ENCODE peak calls at places on chromosomes 16 and 17, in seven cellular contexts. R, O, P, N, B, H and Z are unnamed samples.

GRCh38 chr16:21263640-21264211 is 14.4 kb downstream of the CRYM start:
- DNase-seq in R (peak; percentile 38), B (no peak), N (peak; percentile 59), H (peak; percentile 67), O (no peak), P (no peak), Z (no peak)

GRCh38 chr16:10665166-10665565 is 29.6 kb downstream of the TEKT5 start:
- DNase-seq in N (no peak), P (no peak), O (no peak), B (no peak), H (no peak), R (no peak), Z (no peak)

GRCh38 chr16:74271879-74272278 is 24.7 kb upstream of the PSMD7 start:
- DNase-seq in B (no peak), O (no peak), N (no peak), H (no peak), R (no peak), P (no peak), Z (no peak)

GRCh38 chr17:21174186-21174585 is 39.8 kb downstream of the TMEM11 start:
- DNase-seq in N (no peak), R (no peak), B (no peak), P (no peak), O (no peak), H (no peak), Z (no peak)

GRCh38 chr17:42568341-42569111 is 1.6 kb downstream of the MLX start:
- DNase-seq in O (no peak), P (no peak), H (no peak), B (no peak), R (no peak), N (no peak), Z (no peak)

GRCh38 chr16:87380875-87381274 is 2.7 kb downstream of the FBXO31 start:
- DNase-seq in P (no peak), R (no peak), H (peak; percentile 79), O (no peak), N (no peak), B (no peak), Z (no peak)

GRCh38 chr17:81397314-81398169 is 2.3 kb downstream of the BAHCC1 start:
- DNase-seq in H (no peak), O (no peak), B (no peak), N (no peak), R (peak; percentile 58), P (no peak), Z (no peak)

GRCh38 chr16:19583665-19584300 is 28.3 kb downstream of the VPS35L start:
- DNase-seq in O (no peak), R (peak; percentile 18), B (no peak), N (peak; percentile 10), H (peak; percentile 56), P (no peak), Z (no peak)

GRCh38 chr16:13441675-13442074 is 478.3 kb upstream of the ERCC4 start:
- DNase-seq in N (no peak), H (peak; percentile 81), O (no peak), P (no peak), B (no peak), R (no peak), Z (no peak)

GRCh38 chr16:79769320-79770243 is 169.0 kb upstream of the MAF start:
- DNase-seq in P (no peak), B (no peak), N (no peak), R (no peak), O (no peak), H (no peak), Z (no peak)

GRCh38 chr16:27748868-27749546 is 199.1 kb downstream of the KATNIP start:
- DNase-seq in O (no peak), B (no peak), P (no peak), H (peak; percentile 45), R (peak; percentile 4), N (peak; percentile 37), Z (no peak)

GRCh38 chr17:62064791-62065563 is at the start of gene MED13:
- DNase-seq in B (peak; percentile 50), N (peak; percentile 39), P (peak; percentile 16), H (peak; percentile 54), O (peak; percentile 59), R (peak; percentile 22), Z (peak; percentile 92)

GRCh38 chr17:20184977-20185619 is 175.9 kb downstream of the SPECC1 start:
- DNase-seq in H (no peak), B (no peak), R (no peak), N (no peak), O (no peak), P (no peak), Z (no peak)

GRCh38 chr16:71360378-71360777 is 1.9 kb downstream of the CALB2 start:
- DNase-seq in B (peak; percentile 52), O (no peak), P (no peak), R (no peak), N (no peak), H (no peak), Z (no peak)

GRCh38 chr17:19551148-19551547 is 17.5 kb downstream of the SLC47A1 start:
- DNase-seq in R (no peak), P (no peak), O (no peak), N (no peak), B (no peak), H (no peak), Z (no peak)

GRCh38 chr16:19898924-19899604 is 14.4 kb upstream of the GPRC5B start:
- DNase-seq in B (no peak), H (peak; percentile 63), O (peak; percentile 9), P (no peak), N (peak; percentile 48), R (peak; percentile 60), Z (no peak)

GRCh38 chr16:75532142-75532765 is 3.7 kb downstream of the CHST5 start:
- DNase-seq in O (no peak), N (no peak), H (no peak), R (no peak), P (no peak), B (no peak), Z (no peak)

GRCh38 chr17:3719265-3719664 is 4.4 kb upstream of the HASPIN start:
- DNase-seq in N (no peak), O (no peak), P (no peak), B (no peak), H (no peak), R (no peak), Z (no peak)

GRCh38 chr17:77602062-77602746 is 356.3 kb upstream of the TNRC6C start:
- DNase-seq in N (no peak), H (no peak), O (no peak), R (no peak), P (no peak), B (peak; percentile 87), Z (no peak)

GRCh38 chr17:57788710-57789109 is 43.6 kb upstream of the CCDC182 start:
- DNase-seq in B (no peak), N (no peak), R (no peak), P (no peak), O (no peak), H (no peak), Z (no peak)

GRCh38 chr17:77206557-77206956 is 65.8 kb downstream of the SEC14L1 start:
- DNase-seq in B (no peak), R (no peak), N (no peak), H (no peak), O (no peak), P (no peak), Z (no peak)

GRCh38 chr17:79831367-79832210 is 7.7 kb downstream of the CBX4 start:
- DNase-seq in O (no peak), B (no peak), R (peak; percentile 18), P (no peak), N (no peak), H (no peak), Z (no peak)

GRCh38 chr16:56275801-56276200 is 84.5 kb downstream of the GNAO1 start:
- DNase-seq in P (no peak), O (no peak), R (no peak), B (no peak), H (no peak), N (no peak), Z (no peak)

GRCh38 chr16:5041604-5042133 is 7.9 kb upstream of the NAGPA start:
- DNase-seq in B (no peak), O (no peak), N (peak; percentile 45), P (no peak), R (no peak), H (peak; percentile 91), Z (no peak)

GRCh38 chr16:22189473-22190168 is 16.5 kb upstream of the EEF2K start:
- DNase-seq in N (no peak), B (peak; percentile 59), R (peak; percentile 29), P (peak; percentile 81), O (peak; percentile 88), H (peak; percentile 74), Z (no peak)

GRCh38 chr17:57550671-57551315 is 194.3 kb downstream of the CCDC182 start:
- DNase-seq in P (no peak), R (no peak), B (no peak), H (no peak), O (no peak), N (no peak), Z (no peak)

GRCh38 chr17:77432791-77433190 is 292.0 kb downstream of the SEC14L1 start:
- DNase-seq in B (no peak), P (no peak), H (no peak), R (no peak), O (no peak), N (no peak), Z (no peak)

GRCh38 chr17:1229891-1230571 is 40.2 kb upstream of the BHLHA9 start:
- DNase-seq in R (no peak), N (no peak), B (no peak), P (no peak), O (no peak), H (peak; percentile 38), Z (no peak)

GRCh38 chr16:85056211-85056748 is 28.7 kb downstream of the KIAA0513 start:
- DNase-seq in B (no peak), O (no peak), P (no peak), N (no peak), R (no peak), H (no peak), Z (no peak)

GRCh38 chr17:72134560-72135399 is 14.0 kb downstream of the SOX9 start:
- DNase-seq in N (no peak), B (no peak), O (no peak), P (no peak), R (no peak), H (no peak), Z (no peak)

GRCh38 chr17:1965556-1966273 is 59.4 kb downstream of the RTN4RL1 start:
- DNase-seq in N (no peak), B (no peak), O (no peak), P (no peak), H (no peak), R (no peak), Z (no peak)

GRCh38 chr17:7549401-7550055 is 670 bp downstream of the TNFSF12 start:
- DNase-seq in B (no peak), P (no peak), N (no peak), R (no peak), O (peak; percentile 16), H (no peak), Z (no peak)

GRCh38 chr16:65453646-65454045 is 331.8 kb upstream of the CDH11 start:
- DNase-seq in N (no peak), H (no peak), O (no peak), P (no peak), B (no peak), R (peak; percentile 51), Z (peak; percentile 21)

GRCh38 chr17:6534846-6535514 is 21.4 kb downstream of the PITPNM3 start:
- DNase-seq in R (no peak), P (no peak), H (no peak), B (no peak), O (no peak), N (no peak), Z (no peak)

GRCh38 chr16:17277981-17278381 is 192.8 kb downstream of the XYLT1 start:
- DNase-seq in H (peak; percentile 61), P (no peak), N (no peak), B (no peak), O (no peak), R (peak; percentile 18), Z (no peak)

GRCh38 chr16:89102035-89102776 is 8.6 kb downstream of the ACSF3 start:
- DNase-seq in B (no peak), O (no peak), R (no peak), H (no peak), P (no peak), N (no peak), Z (no peak)

GRCh38 chr17:57890857-57891232 is 41.0 kb upstream of the MRPS23 start:
- DNase-seq in B (no peak), P (no peak), N (no peak), O (no peak), H (no peak), R (no peak), Z (no peak)

GRCh38 chr17:5947701-5948180 is 122.4 kb upstream of the WSCD1 start:
- DNase-seq in N (no peak), H (no peak), B (no peak), P (no peak), R (no peak), O (no peak), Z (no peak)